ENCODE peak calls at places on chromosome 16, in six cellular contexts. P is mucosa of descending colon, Z is activated B cell treated with CpG ODN at 0.5 μM for 24 hours, M is thoracic aorta, T is dorsolateral prefrontal cortex, I is WERI-Rb-1. E is an unnamed sample.
A peak's percentile ranks its signal among the peaks of the same experiment; 100 is the strongest.

GRCh38 chr16:22183901-22184614 is 21.8 kb downstream of the SDR42E2 start:
- DNase-seq in P (no peak), Z (no peak), M (no peak), T (no peak), I (no peak), E (no peak)

GRCh38 chr16:79932564-79932963 is 332.0 kb upstream of the MAF start:
- DNase-seq in P (no peak), Z (no peak), M (no peak), T (no peak), I (no peak), E (no peak)

GRCh38 chr16:57892447-57893096 is 78.4 kb downstream of the CNGB1 start:
- DNase-seq in P (no peak), Z (no peak), M (no peak), T (no peak), I (peak; percentile 39), E (no peak)

GRCh38 chr16:11076259-11077018 is 132.1 kb downstream of the CLEC16A start:
- DNase-seq in P (no peak), Z (no peak), M (no peak), T (no peak), I (peak; percentile 14), E (no peak)

GRCh38 chr16:71929048-71929447 is 33.7 kb downstream of the IST1 start:
- DNase-seq in P (no peak), Z (no peak), M (no peak), T (no peak), I (no peak), E (no peak)

GRCh38 chr16:85227924-85228462 is 115.7 kb upstream of the CIBAR2 start:
- DNase-seq in P (no peak), Z (no peak), M (no peak), T (no peak), I (no peak), E (no peak)

GRCh38 chr16:11401161-11402050 is 56.1 kb downstream of the RMI2 start:
- DNase-seq in P (no peak), Z (no peak), M (no peak), T (no peak), I (peak; percentile 23), E (no peak)

GRCh38 chr16:72937360-72937759 is 110.6 kb downstream of the ZFHX3 start:
- DNase-seq in P (no peak), Z (no peak), M (no peak), T (no peak), I (no peak), E (no peak)

GRCh38 chr16:68362314-68362913 is 51.6 kb downstream of the PRMT7 start:
- DNase-seq in P (peak; percentile 45), Z (no peak), M (no peak), T (no peak), I (no peak), E (no peak)

GRCh38 chr16:4743217-4743897 is 9.0 kb downstream of the DNAAF8 start:
- DNase-seq in P (no peak), Z (no peak), M (no peak), T (no peak), I (no peak), E (no peak)

GRCh38 chr16:71811261-71811803 is 2.7 kb upstream of the AP1G1 start:
- DNase-seq in P (no peak), Z (no peak), M (no peak), T (no peak), I (no peak), E (no peak)

GRCh38 chr16:67833035-67833417 is 9.1 kb upstream of the THAP11 start:
- DNase-seq in P (no peak), Z (no peak), M (no peak), T (no peak), I (no peak), E (no peak)

GRCh38 chr16:30017277-30017656 is 5.7 kb upstream of the C16orf92 start:
- DNase-seq in P (no peak), Z (no peak), M (no peak), T (no peak), I (no peak), E (no peak)

GRCh38 chr16:11916524-11917285 is 949 bp upstream of the GSPT1 start:
- DNase-seq in P (no peak), Z (no peak), M (no peak), T (no peak), I (no peak), E (no peak)

GRCh38 chr16:3076577-3076976 is 11.1 kb downstream of the IL32 start:
- DNase-seq in P (peak; percentile 43), Z (no peak), M (no peak), T (no peak), I (no peak), E (no peak)

GRCh38 chr16:69522732-69523404 is 42.9 kb upstream of the NFAT5 start:
- DNase-seq in P (no peak), Z (no peak), M (no peak), T (no peak), I (no peak), E (no peak)

GRCh38 chr16:12375341-12375740 is 398.8 kb downstream of the SNX29 start:
- DNase-seq in P (no peak), Z (no peak), M (no peak), T (no peak), I (no peak), E (no peak)

GRCh38 chr16:55697867-55698266 is 42.1 kb downstream of the SLC6A2 start:
- DNase-seq in P (no peak), Z (no peak), M (no peak), T (no peak), I (no peak), E (no peak)

GRCh38 chr16:3020604-3021448 is 658 bp downstream of the TNFRSF12A start:
- DNase-seq in P (peak; percentile 90), Z (peak; percentile 38), M (peak; percentile 76), T (peak; percentile 32), I (no peak), E (peak; percentile 69)

GRCh38 chr16:50012182-50012581 is 12.8 kb upstream of the CNEP1R1 start:
- DNase-seq in P (no peak), Z (no peak), M (no peak), T (no peak), I (no peak), E (no peak)

GRCh38 chr16:28823291-28823718 is 506 bp downstream of the ATXN2L start:
- DNase-seq in P (peak; percentile 65), Z (no peak), M (no peak), T (no peak), I (no peak), E (no peak)

GRCh38 chr16:75860654-75861053 is 134.4 kb upstream of the CPHXL start:
- DNase-seq in P (no peak), Z (no peak), M (no peak), T (peak; percentile 79), I (peak; percentile 67), E (no peak)

GRCh38 chr16:50166511-50167500 is 13.7 kb downstream of the TENT4B start:
- DNase-seq in P (no peak), Z (no peak), M (no peak), T (no peak), I (no peak), E (no peak)

GRCh38 chr16:24883714-24884151 is 38.0 kb downstream of the SLC5A11 start:
- DNase-seq in P (no peak), Z (no peak), M (no peak), T (no peak), I (no peak), E (no peak)

GRCh38 chr16:80466024-80466986 is 74.5 kb upstream of the DYNLRB2 start:
- DNase-seq in P (peak; percentile 57), Z (peak; percentile 42), M (no peak), T (peak; percentile 69), I (peak; percentile 33), E (peak; percentile 35)

GRCh38 chr16:67843343-67843765 is 1.2 kb downstream of the THAP11 start:
- DNase-seq in P (no peak), Z (no peak), M (no peak), T (no peak), I (no peak), E (no peak)

GRCh38 chr16:49528035-49528434 is 154.4 kb downstream of the C16orf78 start:
- DNase-seq in P (no peak), Z (no peak), M (no peak), T (no peak), I (no peak), E (no peak)

GRCh38 chr16:12584488-12585233 is 219.0 kb downstream of the CPPED1 start:
- DNase-seq in P (no peak), Z (no peak), M (no peak), T (no peak), I (no peak), E (no peak)

GRCh38 chr16:86297391-86297790 is 212.9 kb upstream of the FOXF1 start:
- DNase-seq in P (no peak), Z (no peak), M (no peak), T (no peak), I (no peak), E (no peak)

GRCh38 chr16:79402356-79402755 is 198.2 kb downstream of the MAF start:
- DNase-seq in P (peak; percentile 88), Z (no peak), M (no peak), T (no peak), I (no peak), E (no peak)

GRCh38 chr16:56450275-56450889 is 750 bp downstream of the NUDT21 start:
- DNase-seq in P (no peak), Z (no peak), M (no peak), T (no peak), I (no peak), E (no peak)

GRCh38 chr16:81001330-81001729 is 5.4 kb downstream of the CMC2 start:
- DNase-seq in P (no peak), Z (no peak), M (no peak), T (no peak), I (no peak), E (no peak)

GRCh38 chr16:11824362-11824761 is 27.0 kb downstream of the RSL1D1 start:
- DNase-seq in P (no peak), Z (no peak), M (no peak), T (no peak), I (no peak), E (no peak)

GRCh38 chr16:21158208-21159110 is at the start of gene LDAF1:
- DNase-seq in P (peak; percentile 92), Z (peak; percentile 81), M (peak; percentile 26), T (no peak), I (peak; percentile 84), E (peak; percentile 64)
- TF ChIP-seq CTCF in P (no peak), Z (no peak), M (no peak), T (no peak), I (no peak), E (no peak)

GRCh38 chr16:88456356-88457292 is 3.5 kb downstream of the ZFPM1 start:
- DNase-seq in P (no peak), Z (peak; percentile 63), M (no peak), T (no peak), I (no peak), E (peak; percentile 63)
- TF ChIP-seq CTCF in P (no peak), Z (no peak), M (no peak), T (no peak), I (no peak), E (no peak)

DNA sequence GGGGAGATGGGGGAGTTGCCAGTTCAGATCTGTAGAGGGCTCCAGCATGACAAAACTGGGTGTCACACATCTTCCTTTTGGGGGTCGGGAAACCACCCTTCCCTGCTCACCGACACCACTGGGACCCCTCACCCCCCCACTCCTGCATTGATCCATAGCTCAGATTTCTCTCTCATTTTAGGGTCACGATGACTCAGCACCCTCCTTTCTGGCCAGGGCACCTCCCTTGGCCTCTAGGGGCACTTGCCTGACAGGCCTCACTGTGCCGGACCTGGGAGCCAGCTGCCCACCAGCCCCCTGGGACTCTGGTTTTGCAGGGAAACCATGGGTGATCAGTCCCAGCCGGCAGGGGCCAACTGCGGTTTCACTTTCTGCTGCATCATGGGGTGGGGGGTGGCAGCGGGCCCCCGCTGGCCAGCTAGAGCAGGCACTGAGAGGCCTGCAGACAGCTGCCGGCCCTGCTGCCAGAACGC is 239.4 kb downstream of the MRTFB start:
- DNase-seq in P (no peak), Z (no peak), M (no peak), T (no peak), I (no peak), E (no peak)
- TF ChIP-seq CTCF in P (no peak), Z (no peak), M (no peak), T (no peak), I (no peak), E (no peak)

GRCh38 chr16:23296994-23297393 is 5.1 kb upstream of the SCNN1B start:
- DNase-seq in P (no peak), Z (no peak), M (no peak), T (no peak), I (peak; percentile 66), E (no peak)
- TF ChIP-seq CTCF in P (no peak), Z (no peak), M (no peak), T (no peak), I (peak; percentile 71), E (no peak)

E was measured in natural killer cell.